ENCODE peak calls at places on chromosomes 1 and 21, in six cellular contexts. D is A549, Z is heart left ventricle, B is right atrium auricular region, M is fibroblast of the aortic adventitia, V is HepG2. A is an unnamed sample.

GRCh38 chr1:186304982-186305949 is 69.8 kb downstream of the TPR start:
- DNase-seq in D (peak; percentile 53), Z (no peak), B (no peak), M (peak; percentile 11), V (peak; percentile 28), A (peak; percentile 56)

GRCh38 chr1:116119876-116120275 is 8.7 kb downstream of the MAB21L3 start:
- DNase-seq in D (no peak), Z (no peak), B (no peak), M (no peak), V (no peak), A (no peak)

GRCh38 chr21:15141236-15141970 is 76.6 kb upstream of the NRIP1 start:
- DNase-seq in D (peak; percentile 21), Z (no peak), B (no peak), M (no peak), V (no peak), A (no peak)

GRCh38 chr1:96544051-96544830 is 177.3 kb upstream of the PTBP2 start:
- DNase-seq in D (no peak), Z (no peak), B (no peak), M (no peak), V (no peak), A (no peak)

GRCh38 chr1:42822833-42823392 is 5.7 kb upstream of the SVBP start:
- DNase-seq in D (no peak), Z (no peak), B (no peak), M (peak; percentile 58), V (no peak), A (peak; percentile 52)

GRCh38 chr1:200217703-200218102 is 190.2 kb downstream of the NR5A2 start:
- DNase-seq in D (no peak), Z (no peak), B (no peak), M (no peak), V (no peak), A (no peak)

GRCh38 chr1:9331016-9331415 is 38.3 kb downstream of the SPSB1 start:
- DNase-seq in D (no peak), Z (no peak), B (no peak), M (no peak), V (no peak), A (no peak)

GRCh38 chr1:25619101-25619890 is 2.7 kb downstream of the MAN1C1 start:
- DNase-seq in D (no peak), Z (peak; percentile 51), B (no peak), M (peak; percentile 17), V (no peak), A (no peak)

GRCh38 chr1:59638172-59638800 is 176.5 kb upstream of the HOOK1 start:
- DNase-seq in D (no peak), Z (peak; percentile 17), B (no peak), M (peak; percentile 82), V (peak; percentile 81), A (peak; percentile 93)

GRCh38 chr21:26920055-26920454 is 46.8 kb downstream of the ADAMTS5 start:
- DNase-seq in D (no peak), Z (no peak), B (no peak), M (no peak), V (no peak), A (peak; percentile 55)

GRCh38 chr1:26555550-26555981 is 26.0 kb downstream of the RPS6KA1 start:
- DNase-seq in D (no peak), Z (no peak), B (no peak), M (no peak), V (peak; percentile 75), A (peak; percentile 40)

GRCh38 chr1:183124259-183124658 is 61.8 kb upstream of the LAMC2 start:
- DNase-seq in D (no peak), Z (no peak), B (no peak), M (no peak), V (no peak), A (no peak)

GRCh38 chr1:27618341-27619067 is 14.6 kb upstream of the AHDC1 start:
- DNase-seq in D (no peak), Z (no peak), B (no peak), M (no peak), V (no peak), A (no peak)

GRCh38 chr1:245298781-245299180 is 144.0 kb downstream of the KIF26B start:
- DNase-seq in D (no peak), Z (no peak), B (no peak), M (peak; percentile 82), V (no peak), A (peak; percentile 88)

GRCh38 chr1:119715542-119715941 is 3.8 kb downstream of the PHGDH start:
- DNase-seq in D (no peak), Z (no peak), B (no peak), M (peak; percentile 27), V (no peak), A (peak; percentile 47)

GRCh38 chr1:214939180-214939579 is 143.4 kb upstream of the KCNK2 start:
- DNase-seq in D (no peak), Z (no peak), B (no peak), M (no peak), V (no peak), A (no peak)

DNA sequence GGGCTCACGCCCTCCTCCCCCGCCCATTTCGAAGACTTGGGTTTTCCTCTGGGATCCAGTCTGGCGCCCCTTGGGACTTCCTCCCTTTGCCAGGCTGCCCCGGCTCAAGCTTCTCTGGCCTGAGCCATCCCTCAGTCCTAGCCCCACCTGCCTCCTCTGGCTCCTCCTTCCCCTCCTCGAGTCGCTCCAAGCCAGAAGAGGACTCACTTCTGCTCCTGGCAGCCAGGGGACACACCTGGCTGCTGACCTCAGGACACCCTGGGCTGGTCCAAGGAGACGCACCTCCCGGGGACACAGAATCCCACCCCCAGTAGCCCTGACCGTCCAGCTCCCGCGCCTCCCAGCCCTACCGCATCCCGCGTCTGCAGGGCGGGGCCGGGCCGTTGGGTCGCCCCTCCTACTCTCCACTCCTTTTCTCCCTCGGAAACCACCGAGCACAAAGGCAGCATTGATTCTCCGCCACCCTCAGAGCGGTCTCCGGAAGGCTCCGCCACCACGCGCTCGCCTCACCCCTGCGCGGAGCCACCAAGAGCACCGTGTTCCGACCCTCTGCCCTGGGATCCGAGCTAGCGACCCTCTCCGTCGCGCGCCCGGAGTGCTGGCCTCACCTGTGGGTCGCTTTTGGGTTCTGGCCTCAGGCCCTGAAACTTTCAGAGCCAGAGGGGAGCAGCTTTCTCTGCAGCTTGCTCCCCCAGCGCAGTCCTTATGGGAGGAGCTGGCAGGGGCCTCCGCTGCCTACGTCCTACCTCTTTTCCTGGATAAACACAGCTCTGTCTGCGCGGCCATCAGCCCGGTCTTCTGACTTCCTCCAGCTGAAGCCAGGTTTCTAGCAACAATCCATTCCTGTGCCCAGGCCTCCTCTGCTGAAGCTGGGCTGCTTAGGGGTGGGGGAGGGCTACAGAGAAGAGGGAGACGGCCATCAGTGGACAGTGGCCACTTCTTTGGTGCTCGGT is at the start of gene C2CD4D:
- DNase-seq in D (no peak), Z (no peak), B (no peak), M (no peak), V (peak; percentile 68), A (no peak)
- TF ChIP-seq CTCF in D (no peak), Z (no peak), B (no peak), M (no peak), V (peak; percentile 12), A (no peak)

DNA sequence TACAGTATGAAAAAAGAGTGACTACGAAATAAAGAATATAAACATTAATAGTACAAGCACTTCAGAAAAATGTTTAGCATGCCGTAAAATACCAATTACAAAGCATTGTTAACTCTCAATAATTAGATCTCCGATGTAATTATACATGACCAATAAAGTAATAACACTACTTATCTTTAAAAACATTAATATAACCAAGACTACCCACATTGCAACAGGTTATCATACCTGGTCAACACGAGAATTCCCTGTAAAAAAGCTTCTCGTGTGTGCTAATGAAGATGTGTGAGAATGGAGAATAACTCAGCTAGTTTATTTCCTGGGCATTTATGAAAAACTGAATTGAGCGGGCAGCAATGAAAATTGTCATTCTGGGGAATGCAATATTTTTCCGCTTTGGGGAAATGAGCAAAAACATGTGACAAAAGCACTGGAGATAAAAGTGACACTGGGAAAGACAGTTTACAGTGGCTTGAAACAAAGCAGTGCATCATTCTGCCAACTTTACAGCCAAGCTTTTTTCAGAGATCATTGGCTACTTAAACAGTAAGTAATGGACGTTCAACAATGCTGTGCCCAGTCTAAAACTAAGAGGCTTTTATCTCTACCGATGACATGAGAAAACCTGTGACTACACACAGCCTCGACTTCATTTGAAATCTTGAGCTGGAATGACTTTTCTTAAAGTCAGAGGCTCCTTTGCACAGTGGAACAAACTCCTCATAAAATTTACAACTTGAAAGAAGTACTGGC is 34.7 kb downstream of the ITPKB start:
- DNase-seq in D (no peak), Z (no peak), B (no peak), M (no peak), V (no peak), A (no peak)
- H3K4me3 ChIP-seq in D (peak overlapping the region; percentile 68), Z (peak overlapping the region; percentile 67), B (no peak overlapping the region), M (no peak overlapping the region), V (no peak overlapping the region), A (no peak overlapping the region)

GRCh38 chr1:203283597-203283996 is 21.7 kb upstream of the BTG2 start:
- DNase-seq in D (no peak), Z (no peak), B (no peak), M (no peak), V (no peak), A (no peak)

GRCh38 chr1:203281851-203282661 is 23.3 kb upstream of the BTG2 start:
- DNase-seq in D (no peak), Z (no peak), B (peak; percentile 56), M (no peak), V (peak; percentile 29), A (no peak)

GRCh38 chr1:203284411-203285208 is 20.7 kb upstream of the BTG2 start:
- DNase-seq in D (no peak), Z (no peak), B (no peak), M (no peak), V (no peak), A (no peak)

GRCh38 chr1:203281033-203281432 is 24.3 kb upstream of the BTG2 start:
- DNase-seq in D (peak; percentile 28), Z (no peak), B (peak; percentile 57), M (no peak), V (no peak), A (no peak)

GRCh38 chr1:203282720-203283542 is 22.4 kb upstream of the BTG2 start:
- DNase-seq in D (no peak), Z (no peak), B (peak; percentile 56), M (no peak), V (no peak), A (no peak)
- TF ChIP-seq CTCF in D (no peak), Z (no peak), B (no peak), M (no peak), V (no peak), A (no peak)

GRCh38 chr1:235648954-235649721 is 446 bp downstream of the GNG4 start:
- DNase-seq in D (no peak), Z (peak; percentile 58), B (peak; percentile 59), M (peak; percentile 48), V (peak; percentile 37), A (peak; percentile 50)

GRCh38 chr1:235652364-235652763 is 2.8 kb upstream of the GNG4 start:
- DNase-seq in D (no peak), Z (no peak), B (no peak), M (no peak), V (no peak), A (no peak)

GRCh38 chr1:235649722-235650163 is at the start of gene GNG4:
- DNase-seq in D (no peak), Z (no peak), B (peak; percentile 5), M (no peak), V (no peak), A (no peak)

GRCh38 chr1:235651170-235651806 is 1.7 kb upstream of the GNG4 start:
- DNase-seq in D (no peak), Z (no peak), B (no peak), M (no peak), V (no peak), A (no peak)

GRCh38 chr1:235650341-235651169 is 971 bp upstream of the GNG4 start:
- DNase-seq in D (no peak), Z (no peak), B (peak; percentile 46), M (peak; percentile 3), V (peak; percentile 90), A (peak; percentile 7)
- H3K4me3 ChIP-seq in D (peak overlapping the region; percentile 85), Z (peak overlapping the region; percentile 46), B (peak overlapping the region; percentile 55), M (peak overlapping the region; percentile 40), V (peak overlapping the region; percentile 72), A (peak overlapping the region; percentile 26)

A was measured in fibroblast of mammary gland.